ENCODE peak calls at places on chromosome 17, in eight cellular contexts. L, J, U, Q, X, E, P and H are unnamed samples.

GRCh38 chr17:74113326-74113725 is 90.2 kb upstream of the RPL38 start:
- DNase-seq in J (no peak), P (no peak), L (no peak), E (no peak), U (peak), X (no peak), Q (no peak), H (no peak)

GRCh38 chr17:80639658-80640057 is 95.0 kb downstream of the RPTOR start:
- DNase-seq in L (no peak), Q (no peak), X (no peak), P (no peak), U (no peak), E (no peak), J (no peak), H (no peak)

GRCh38 chr17:64073771-64074703 is 53.6 kb upstream of the ICAM2 start:
- DNase-seq in L (no peak), U (no peak), E (no peak), X (no peak), Q (peak), P (no peak), J (no peak), H (no peak)

GRCh38 chr17:39979021-39979660 is 1.5 kb upstream of the PSMD3 start:
- DNase-seq in L (peak), J (no peak), E (no peak), U (no peak), Q (no peak), P (no peak), X (no peak), H (peak)

GRCh38 chr17:18166894-18167293 is 16.7 kb upstream of the ALKBH5 start:
- DNase-seq in U (no peak), X (no peak), E (no peak), Q (no peak), P (no peak), J (no peak), L (no peak), H (no peak)

GRCh38 chr17:82914375-82914774 is 74.6 kb upstream of the ZNF750 start:
- DNase-seq in L (no peak), X (no peak), U (no peak), E (peak), P (no peak), Q (no peak), J (no peak), H (peak)

GRCh38 chr17:79251824-79252223 is 177.2 kb downstream of the ENGASE start:
- DNase-seq in P (no peak), L (no peak), U (no peak), Q (no peak), E (no peak), X (no peak), J (no peak), H (no peak)

GRCh38 chr17:63567229-63567628 is 17.0 kb downstream of the DCAF7 start:
- DNase-seq in X (no peak), U (no peak), P (no peak), J (no peak), E (no peak), L (no peak), Q (no peak), H (no peak)

GRCh38 chr17:77470330-77470786 is 329.6 kb downstream of the SEC14L1 start:
- DNase-seq in Q (no peak), U (no peak), X (no peak), J (no peak), E (no peak), P (no peak), L (no peak), H (no peak)

GRCh38 chr17:41307647-41308046 is 1.5 kb downstream of the KRTAP16-1 start:
- DNase-seq in X (no peak), P (peak), J (no peak), E (peak), Q (no peak), U (no peak), L (no peak), H (peak)

GRCh38 chr17:55674107-55674506 is 48.6 kb downstream of the TMEM100 start:
- DNase-seq in Q (peak), J (no peak), X (no peak), E (no peak), U (no peak), L (peak), P (no peak), H (peak)

GRCh38 chr17:1744551-1745512 is 2.2 kb downstream of the SERPINF2 start:
- DNase-seq in L (no peak), J (no peak), P (no peak), X (no peak), U (peak), E (no peak), Q (no peak), H (no peak)

GRCh38 chr17:81863833-81864768 is 3.8 kb upstream of the P4HB start:
- DNase-seq in Q (no peak), X (no peak), U (no peak), E (no peak), J (no peak), P (no peak), L (no peak), H (no peak)